ENCODE peak calls at places on chromosomes 4 and X, in six cellular contexts. One of them, this sample, is unnamed.

GRCh38 chr4:119665718-119666117 is 37.1 kb upstream of the PDE5A start:
- DNase-seq in BE2C: no peak
- DNase-seq in mucosa of gallbladder: no peak
- DNase-seq in EL: no peak
- DNase-seq in natural killer cell: no peak
- DNase-seq in GM04503: no peak
- DNase-seq in this sample: no peak

GRCh38 chr4:37157403-37158167 is 87.0 kb upstream of the NWD2 start:
- DNase-seq in EL: no peak
- DNase-seq in BE2C: no peak
- DNase-seq in GM04503: no peak
- DNase-seq in natural killer cell: no peak
- DNase-seq in mucosa of gallbladder: no peak
- DNase-seq in this sample: no peak

GRCh38 chr4:74230902-74231499 is 73.1 kb downstream of the MTHFD2L start:
- DNase-seq in BE2C: no peak
- DNase-seq in GM04503: peak
- DNase-seq in natural killer cell: no peak
- DNase-seq in EL: peak
- DNase-seq in mucosa of gallbladder: no peak
- DNase-seq in this sample: peak

GRCh38 chrX:43500996-43501694 is 155.0 kb upstream of the MAOA start:
- DNase-seq in EL: no peak
- DNase-seq in mucosa of gallbladder: no peak
- DNase-seq in BE2C: no peak
- DNase-seq in natural killer cell: no peak
- DNase-seq in GM04503: no peak
- DNase-seq in this sample: no peak

GRCh38 chrX:70171636-70172035 is 5.6 kb upstream of the DGAT2L6 start:
- DNase-seq in EL: no peak
- DNase-seq in mucosa of gallbladder: no peak
- DNase-seq in GM04503: no peak
- DNase-seq in natural killer cell: no peak
- DNase-seq in BE2C: no peak
- DNase-seq in this sample: no peak

GRCh38 chr4:39613093-39613656 is 25.5 kb downstream of the SMIM14 start:
- DNase-seq in mucosa of gallbladder: no peak
- DNase-seq in GM04503: no peak
- DNase-seq in natural killer cell: no peak
- DNase-seq in EL: peak
- DNase-seq in BE2C: no peak
- DNase-seq in this sample: no peak

GRCh38 chr4:117889978-117890377 is 144.3 kb upstream of the NDST3 start:
- DNase-seq in natural killer cell: no peak
- DNase-seq in EL: no peak
- DNase-seq in BE2C: no peak
- DNase-seq in GM04503: no peak
- DNase-seq in mucosa of gallbladder: no peak
- DNase-seq in this sample: no peak

GRCh38 chr4:99536148-99536728 is 25.4 kb downstream of the C4orf17 start:
- DNase-seq in GM04503: no peak
- DNase-seq in natural killer cell: no peak
- DNase-seq in BE2C: peak
- DNase-seq in mucosa of gallbladder: no peak
- DNase-seq in EL: no peak
- DNase-seq in this sample: no peak

GRCh38 chr4:168475745-168476144 is 4.5 kb downstream of the DDX60L start:
- DNase-seq in mucosa of gallbladder: no peak
- DNase-seq in natural killer cell: no peak
- DNase-seq in BE2C: peak
- DNase-seq in EL: no peak
- DNase-seq in GM04503: no peak
- DNase-seq in this sample: no peak

GRCh38 chrX:104432321-104432720 is 133.7 kb upstream of the IL1RAPL2 start:
- DNase-seq in GM04503: no peak
- DNase-seq in EL: no peak
- DNase-seq in natural killer cell: no peak
- DNase-seq in BE2C: no peak
- DNase-seq in mucosa of gallbladder: peak
- DNase-seq in this sample: no peak

GRCh38 chr4:184769285-184769825 is 35.5 kb upstream of the CENPU start:
- DNase-seq in mucosa of gallbladder: no peak
- DNase-seq in natural killer cell: no peak
- DNase-seq in BE2C: no peak
- DNase-seq in GM04503: no peak
- DNase-seq in EL: no peak
- DNase-seq in this sample: no peak

GRCh38 chrX:17359500-17359899 is 15.5 kb upstream of the NHS start:
- DNase-seq in natural killer cell: no peak
- DNase-seq in EL: peak
- DNase-seq in GM04503: no peak
- DNase-seq in BE2C: no peak
- DNase-seq in mucosa of gallbladder: no peak
- DNase-seq in this sample: no peak

GRCh38 chr4:23827971-23828680 is 61.7 kb downstream of the PPARGC1A start:
- DNase-seq in mucosa of gallbladder: no peak
- DNase-seq in EL: no peak
- DNase-seq in BE2C: no peak
- DNase-seq in GM04503: no peak
- DNase-seq in natural killer cell: no peak
- DNase-seq in this sample: no peak

GRCh38 chrX:33987458-33987857 is 144.7 kb downstream of the FAM47A start:
- DNase-seq in mucosa of gallbladder: no peak
- DNase-seq in GM04503: no peak
- DNase-seq in BE2C: no peak
- DNase-seq in natural killer cell: no peak
- DNase-seq in EL: no peak
- DNase-seq in this sample: no peak

GRCh38 chrX:3690140-3690539 is 23.3 kb downstream of the PRKX start:
- DNase-seq in BE2C: no peak
- DNase-seq in natural killer cell: no peak
- DNase-seq in mucosa of gallbladder: no peak
- DNase-seq in GM04503: no peak
- DNase-seq in EL: no peak
- DNase-seq in this sample: no peak

GRCh38 chrX:20267924-20268701 is 1.4 kb upstream of the RPS6KA3 start:
- DNase-seq in mucosa of gallbladder: peak
- DNase-seq in EL: no peak
- DNase-seq in GM04503: no peak
- DNase-seq in BE2C: no peak
- DNase-seq in natural killer cell: peak
- DNase-seq in this sample: no peak

GRCh38 chr4:31156221-31156620 is 436.1 kb downstream of the PCDH7 start:
- DNase-seq in GM04503: no peak
- DNase-seq in BE2C: no peak
- DNase-seq in mucosa of gallbladder: no peak
- DNase-seq in EL: no peak
- DNase-seq in natural killer cell: no peak
- DNase-seq in this sample: no peak

GRCh38 chr4:165151734-165152133 is 39.1 kb upstream of the TMEM192 start:
- DNase-seq in natural killer cell: no peak
- DNase-seq in BE2C: no peak
- DNase-seq in GM04503: no peak
- DNase-seq in EL: no peak
- DNase-seq in mucosa of gallbladder: no peak
- DNase-seq in this sample: no peak

GRCh38 chr4:6876440-6876839 is 33.2 kb upstream of the TBC1D14 start:
- DNase-seq in natural killer cell: no peak
- DNase-seq in GM04503: peak
- DNase-seq in BE2C: no peak
- DNase-seq in mucosa of gallbladder: no peak
- DNase-seq in EL: no peak
- DNase-seq in this sample: no peak

GRCh38 chr4:185716008-185716976 is 95.7 kb downstream of the SORBS2 start:
- DNase-seq in natural killer cell: no peak
- DNase-seq in EL: no peak
- DNase-seq in BE2C: peak
- DNase-seq in mucosa of gallbladder: no peak
- DNase-seq in GM04503: no peak
- DNase-seq in this sample: no peak

GRCh38 chrX:307261-308111 is 11.1 kb downstream of the GTPBP6 start:
- DNase-seq in BE2C: no peak
- DNase-seq in mucosa of gallbladder: no peak
- DNase-seq in natural killer cell: no peak
- DNase-seq in GM04503: no peak
- DNase-seq in EL: no peak
- DNase-seq in this sample: no peak

GRCh38 chr4:74640111-74640903 is 154.0 kb downstream of the BTC start:
- DNase-seq in BE2C: no peak
- DNase-seq in EL: peak
- DNase-seq in natural killer cell: no peak
- DNase-seq in GM04503: no peak
- DNase-seq in mucosa of gallbladder: no peak
- DNase-seq in this sample: no peak

GRCh38 chr4:7332216-7333023 is 102.3 kb downstream of the PSAPL1 start:
- DNase-seq in natural killer cell: no peak
- DNase-seq in EL: peak
- DNase-seq in BE2C: no peak
- DNase-seq in GM04503: peak
- DNase-seq in mucosa of gallbladder: peak
- DNase-seq in this sample: no peak

GRCh38 chr4:182113774-182114173 is 129.4 kb upstream of the TENM3 start:
- DNase-seq in EL: no peak
- DNase-seq in BE2C: no peak
- DNase-seq in natural killer cell: no peak
- DNase-seq in GM04503: peak
- DNase-seq in mucosa of gallbladder: no peak
- DNase-seq in this sample: no peak

GRCh38 chr4:38125816-38126215 is 165.6 kb downstream of the PTTG2 start:
- DNase-seq in natural killer cell: no peak
- DNase-seq in mucosa of gallbladder: no peak
- DNase-seq in EL: no peak
- DNase-seq in BE2C: no peak
- DNase-seq in GM04503: no peak
- DNase-seq in this sample: no peak

GRCh38 chrX:47497274-47497673 is 14.3 kb upstream of the ZNF41 start:
- DNase-seq in BE2C: no peak
- DNase-seq in natural killer cell: no peak
- DNase-seq in EL: peak
- DNase-seq in GM04503: no peak
- DNase-seq in mucosa of gallbladder: no peak
- DNase-seq in this sample: no peak

GRCh38 chrX:13952581-13952980 is 77.1 kb downstream of the GEMIN8 start:
- DNase-seq in GM04503: no peak
- DNase-seq in EL: no peak
- DNase-seq in mucosa of gallbladder: no peak
- DNase-seq in BE2C: no peak
- DNase-seq in natural killer cell: no peak
- DNase-seq in this sample: no peak

GRCh38 chr4:181674315-181674714 is 568.9 kb upstream of the TENM3 start:
- DNase-seq in mucosa of gallbladder: no peak
- DNase-seq in BE2C: no peak
- DNase-seq in EL: no peak
- DNase-seq in natural killer cell: no peak
- DNase-seq in GM04503: peak
- DNase-seq in this sample: peak

GRCh38 chrX:101078716-101079115 is at the start of gene TMEM35A:
- DNase-seq in EL: peak
- DNase-seq in BE2C: no peak
- DNase-seq in GM04503: no peak
- DNase-seq in natural killer cell: no peak
- DNase-seq in mucosa of gallbladder: no peak
- DNase-seq in this sample: no peak

GRCh38 chrX:17629519-17629918 is 107.8 kb upstream of the SCML1 start:
- DNase-seq in GM04503: no peak
- DNase-seq in natural killer cell: no peak
- DNase-seq in mucosa of gallbladder: no peak
- DNase-seq in EL: no peak
- DNase-seq in BE2C: no peak
- DNase-seq in this sample: no peak

GRCh38 chr4:43835869-43836268 is 612.7 kb downstream of the KCTD8 start:
- DNase-seq in mucosa of gallbladder: no peak
- DNase-seq in natural killer cell: no peak
- DNase-seq in BE2C: no peak
- DNase-seq in EL: no peak
- DNase-seq in GM04503: no peak
- DNase-seq in this sample: no peak

GRCh38 chr4:80336582-80336981 is 1.1 kb downstream of the CFAP299 start:
- DNase-seq in GM04503: no peak
- DNase-seq in mucosa of gallbladder: peak
- DNase-seq in natural killer cell: no peak
- DNase-seq in EL: peak
- DNase-seq in BE2C: peak
- DNase-seq in this sample: no peak

GRCh38 chr4:109164011-109164410 is 138.4 kb downstream of the COL25A1 start:
- DNase-seq in natural killer cell: no peak
- DNase-seq in BE2C: no peak
- DNase-seq in GM04503: no peak
- DNase-seq in mucosa of gallbladder: no peak
- DNase-seq in EL: peak
- DNase-seq in this sample: no peak

GRCh38 chr4:73419106-73420038 is 15.3 kb downstream of the ALB start:
- DNase-seq in EL: no peak
- DNase-seq in BE2C: no peak
- DNase-seq in natural killer cell: no peak
- DNase-seq in mucosa of gallbladder: no peak
- DNase-seq in GM04503: no peak
- DNase-seq in this sample: no peak

GRCh38 chr4:90074322-90074886 is 52.8 kb upstream of the CCSER1 start:
- DNase-seq in natural killer cell: no peak
- DNase-seq in BE2C: no peak
- DNase-seq in mucosa of gallbladder: no peak
- DNase-seq in GM04503: no peak
- DNase-seq in EL: no peak
- DNase-seq in this sample: no peak